ENCODE peak calls at places on chromosomes 11 and 22, in five cellular contexts. V is K562, M is A549, Q is SK-N-SH, N is GM12878. Y is an unnamed sample.

GRCh38 chr11:123072279-123072678 is 10.3 kb upstream of the HSPA8 start:
- DNase-seq in M (no peak), V (no peak), N (no peak), Q (no peak), Y (no peak)

GRCh38 chr11:40125054-40125453 is 1334.4 kb downstream of the LRRC4C start:
- DNase-seq in Q (no peak), M (no peak), V (peak), N (no peak), Y (no peak)

GRCh38 chr22:48438791-48439559 is 1388.7 kb downstream of the BRD1 start:
- DNase-seq in N (no peak), M (no peak), V (peak), Q (no peak), Y (no peak)

GRCh38 chr11:86938900-86939880 is 16.0 kb downstream of the FZD4 start:
- DNase-seq in N (no peak), M (peak), Q (peak), V (peak), Y (peak)

GRCh38 chr22:19853879-19854777 is 546 bp downstream of the GNB1L start:
- DNase-seq in Q (no peak), N (no peak), V (peak), M (no peak), Y (no peak)

GRCh38 chr11:34890812-34891211 is 25.4 kb downstream of the APIP start:
- DNase-seq in M (peak), Q (peak), V (peak), N (no peak), Y (peak)

GRCh38 chr11:112216591-112217105 is 9.6 kb upstream of the PTS start:
- DNase-seq in V (no peak), Q (no peak), N (no peak), M (no peak), Y (peak)

GRCh38 chr11:10623797-10624761 is 55.6 kb upstream of the LYVE1 start:
- DNase-seq in N (no peak), M (peak), V (peak), Q (peak), Y (peak)

GRCh38 chr11:75665126-75665525 is 3.7 kb downstream of the MAP6 start:
- DNase-seq in Q (no peak), N (no peak), M (no peak), V (no peak), Y (no peak)

GRCh38 chr11:31643831-31644230 is 134.3 kb downstream of the ELP4 start:
- DNase-seq in Q (no peak), N (no peak), M (peak), V (no peak), Y (peak)

GRCh38 chr11:119676461-119677020 is 52.5 kb downstream of the NECTIN1 start:
- DNase-seq in V (no peak), M (no peak), Q (no peak), N (no peak), Y (peak)

GRCh38 chr22:46072981-46073682 is 77.2 kb upstream of the PPARA start:
- DNase-seq in M (no peak), Q (no peak), N (no peak), V (no peak), Y (no peak)

GRCh38 chr11:8337396-8337795 is 73.7 kb upstream of the LMO1 start:
- DNase-seq in Q (no peak), V (no peak), N (no peak), M (no peak), Y (no peak)

GRCh38 chr11:95279921-95280861 is 49.2 kb upstream of the SESN3 start:
- DNase-seq in Q (peak), V (no peak), N (no peak), M (no peak), Y (no peak)

GRCh38 chr11:92246637-92247036 is 22.0 kb downstream of the FAT3 start:
- DNase-seq in V (no peak), M (peak), N (no peak), Q (no peak), Y (no peak)

GRCh38 chr11:124172599-124172998 is 10.5 kb upstream of the OR10D3 start:
- DNase-seq in V (no peak), M (no peak), Q (no peak), N (no peak), Y (no peak)

GRCh38 chr22:41222846-41223507 is 17.8 kb downstream of the CHADL start:
- DNase-seq in N (no peak), Q (no peak), M (no peak), V (no peak), Y (no peak)

GRCh38 chr22:39214383-39215069 is 30.3 kb downstream of the PDGFB start:
- DNase-seq in N (no peak), Q (no peak), V (no peak), M (peak), Y (peak)

GRCh38 chr11:108906329-108906728 is 241.5 kb downstream of the DDX10 start:
- DNase-seq in V (no peak), M (peak), N (no peak), Q (peak), Y (peak)

GRCh38 chr11:62012451-62013265 is 45.2 kb upstream of the FTH1 start:
- DNase-seq in M (peak), V (peak), Q (no peak), N (no peak), Y (peak)

GRCh38 chr22:47452184-47452583 is 689.7 kb downstream of the TBC1D22A start:
- DNase-seq in Q (peak), N (no peak), M (peak), V (peak), Y (no peak)

GRCh38 chr11:104163100-104164027 is 583 bp downstream of the PDGFD start:
- DNase-seq in N (no peak), M (peak), Q (peak), V (no peak), Y (peak)

GRCh38 chr22:38987171-38987895 is 5.2 kb downstream of the APOBEC3B start:
- DNase-seq in N (no peak), Q (no peak), M (no peak), V (no peak), Y (no peak)

GRCh38 chr11:17765381-17766359 is 31.1 kb downstream of the KCNC1 start:
- DNase-seq in N (no peak), Q (peak), V (peak), M (peak), Y (peak)

GRCh38 chr11:123188508-123189165 is 6.4 kb downstream of the CLMP start:
- DNase-seq in Q (no peak), M (no peak), V (no peak), N (no peak), Y (peak)

GRCh38 chr11:93895106-93895862 is 44.9 kb upstream of the VSTM5 start:
- DNase-seq in Q (peak), V (peak), N (no peak), M (peak), Y (peak)

GRCh38 chr11:46675288-46675851 is 25.0 kb downstream of the ARHGAP1 start:
- DNase-seq in Q (no peak), N (no peak), M (peak), V (no peak), Y (peak)

GRCh38 chr22:28951969-28952521 is 68.7 kb downstream of the ZNRF3 start:
- DNase-seq in V (no peak), M (no peak), N (no peak), Q (no peak), Y (peak)

GRCh38 chr11:77046060-77046501 is 11.9 kb downstream of the B3GNT6 start:
- DNase-seq in Q (peak), M (peak), V (peak), N (no peak), Y (no peak)

GRCh38 chr22:37896939-37897338 is 9.2 kb upstream of the MICALL1 start:
- DNase-seq in V (no peak), Q (no peak), N (no peak), M (no peak), Y (no peak)

GRCh38 chr22:23581252-23581634 is 1.2 kb upstream of the IGLL1 start:
- DNase-seq in Q (no peak), N (no peak), M (no peak), V (no peak), Y (no peak)

GRCh38 chr11:111733009-111733408 is 33.2 kb downstream of the PPP2R1B start:
- DNase-seq in Q (no peak), V (no peak), N (no peak), M (no peak), Y (peak)

GRCh38 chr11:17588166-17588565 is 41.1 kb downstream of the OTOG start:
- DNase-seq in M (no peak), V (no peak), Q (no peak), N (no peak), Y (no peak)

GRCh38 chr22:49965291-49966040 is 4.9 kb downstream of the PIM3 start:
- DNase-seq in N (no peak), M (no peak), V (no peak), Q (peak), Y (no peak)

GRCh38 chr11:64238076-64238475 is 2.8 kb upstream of the FKBP2 start:
- DNase-seq in M (no peak), Q (no peak), N (no peak), V (no peak), Y (no peak)

GRCh38 chr11:120587299-120587698 is 75.8 kb downstream of the GRIK4 start:
- DNase-seq in V (no peak), Q (no peak), N (no peak), M (no peak), Y (no peak)

GRCh38 chr11:20367313-20367948 is 3.9 kb downstream of the HTATIP2 start:
- DNase-seq in Q (no peak), N (no peak), M (peak), V (peak), Y (peak)

GRCh38 chr22:30444632-30445437 is 19.3 kb downstream of the MTFP1 start:
- DNase-seq in M (peak), V (peak), Q (peak), N (no peak), Y (peak)

GRCh38 chr11:35045219-35045819 is 93.7 kb upstream of the CD44 start:
- DNase-seq in V (no peak), N (no peak), Q (no peak), M (no peak), Y (no peak)

GRCh38 chr22:40544758-40545157 is 91.8 kb downstream of the MRTFA start:
- DNase-seq in V (no peak), N (no peak), M (no peak), Q (no peak), Y (no peak)

GRCh38 chr11:70367071-70367470 is 31.3 kb upstream of the CTTN start:
- DNase-seq in V (no peak), Q (no peak), N (no peak), M (no peak), Y (peak)
- TF ChIP-seq RCOR1 in V (no peak), Q (no peak), N (no peak), M (no peak), Y (peak)

GRCh38 chr11:59012106-59012941 is 73.0 kb downstream of the GLYATL1 start:
- DNase-seq in M (no peak), N (no peak), V (no peak), Q (no peak), Y (no peak)
- TF ChIP-seq RCOR1 in M (no peak), N (no peak), V (no peak), Q (no peak), Y (no peak)

DNA sequence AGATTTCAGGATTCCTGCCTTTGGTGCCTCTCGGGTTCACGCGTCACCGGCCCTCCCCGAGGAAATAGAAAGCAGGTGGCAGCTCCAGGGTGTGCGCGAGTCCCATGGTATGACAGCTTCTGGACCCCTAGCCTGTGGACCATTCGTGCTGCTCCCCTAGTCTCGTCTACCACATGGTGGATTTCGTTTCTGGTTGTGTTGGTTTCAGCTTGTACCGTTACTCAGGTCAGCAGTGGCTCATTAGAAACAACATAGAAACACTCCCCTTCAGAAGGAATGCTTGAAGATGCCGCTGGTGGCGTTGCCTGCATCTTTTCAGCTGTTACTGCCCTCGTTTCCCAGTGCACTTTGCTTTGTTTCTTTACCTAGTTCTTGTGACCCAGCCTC is 705 bp downstream of the TTC17 start:
- DNase-seq in N (peak), M (peak), Q (peak), V (peak), Y (peak)
- TF ChIP-seq RCOR1 in N (no peak), M (no peak), Q (no peak), V (no peak), Y (no peak)

GRCh38 chr11:22192289-22192641 is 620 bp upstream of the ANO5 start:
- DNase-seq in M (peak), N (no peak), Q (peak), V (peak), Y (no peak)
- TF ChIP-seq RCOR1 in M (no peak), N (no peak), Q (no peak), V (no peak), Y (no peak)

DNA sequence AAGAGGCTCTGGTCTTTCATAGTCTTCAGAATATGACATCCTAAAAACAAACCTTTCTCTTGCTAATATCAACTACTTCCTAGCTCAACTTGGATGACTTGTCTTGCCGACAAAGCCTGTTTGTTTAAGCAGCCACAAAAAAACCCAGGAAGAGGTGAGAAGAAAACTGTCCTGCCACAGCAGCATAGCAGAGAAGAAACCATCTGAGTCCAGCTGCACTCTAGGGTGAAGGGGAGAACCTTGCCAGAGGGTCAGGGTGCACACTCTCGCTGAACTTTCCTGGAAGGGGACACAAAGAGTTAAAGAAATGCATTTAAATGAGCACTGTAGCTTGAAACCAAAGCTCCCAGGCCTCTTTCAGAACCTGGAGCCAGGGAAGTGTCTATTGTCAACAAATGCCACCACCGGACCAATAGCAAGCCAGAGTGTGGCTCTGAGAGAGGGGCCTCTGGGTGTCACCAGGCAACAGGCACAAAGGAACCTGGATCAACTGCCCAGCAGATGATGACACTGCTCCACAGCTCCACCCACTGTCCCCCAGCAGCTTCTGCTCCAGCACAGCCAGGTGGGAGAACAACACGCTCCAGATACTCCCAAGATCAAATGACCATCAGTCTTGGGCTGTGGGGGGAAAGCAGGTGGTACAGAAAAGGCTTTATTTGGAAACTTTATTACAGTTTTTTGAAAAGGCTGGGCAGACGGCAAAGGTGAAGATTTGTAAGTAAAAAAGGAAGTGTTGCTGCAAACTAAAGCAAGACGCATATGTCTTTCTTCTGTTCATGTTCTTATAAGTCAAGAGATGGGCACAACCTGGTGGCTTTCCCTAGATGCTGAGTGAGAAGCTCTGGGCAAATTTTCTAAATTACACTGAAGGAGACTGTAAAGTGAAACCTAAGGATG is 105.7 kb downstream of the RASSF10 start:
- DNase-seq in N (no peak), M (peak), V (peak), Q (peak), Y (no peak)
- TF ChIP-seq RCOR1 in N (no peak), M (no peak), V (no peak), Q (no peak), Y (no peak)

DNA sequence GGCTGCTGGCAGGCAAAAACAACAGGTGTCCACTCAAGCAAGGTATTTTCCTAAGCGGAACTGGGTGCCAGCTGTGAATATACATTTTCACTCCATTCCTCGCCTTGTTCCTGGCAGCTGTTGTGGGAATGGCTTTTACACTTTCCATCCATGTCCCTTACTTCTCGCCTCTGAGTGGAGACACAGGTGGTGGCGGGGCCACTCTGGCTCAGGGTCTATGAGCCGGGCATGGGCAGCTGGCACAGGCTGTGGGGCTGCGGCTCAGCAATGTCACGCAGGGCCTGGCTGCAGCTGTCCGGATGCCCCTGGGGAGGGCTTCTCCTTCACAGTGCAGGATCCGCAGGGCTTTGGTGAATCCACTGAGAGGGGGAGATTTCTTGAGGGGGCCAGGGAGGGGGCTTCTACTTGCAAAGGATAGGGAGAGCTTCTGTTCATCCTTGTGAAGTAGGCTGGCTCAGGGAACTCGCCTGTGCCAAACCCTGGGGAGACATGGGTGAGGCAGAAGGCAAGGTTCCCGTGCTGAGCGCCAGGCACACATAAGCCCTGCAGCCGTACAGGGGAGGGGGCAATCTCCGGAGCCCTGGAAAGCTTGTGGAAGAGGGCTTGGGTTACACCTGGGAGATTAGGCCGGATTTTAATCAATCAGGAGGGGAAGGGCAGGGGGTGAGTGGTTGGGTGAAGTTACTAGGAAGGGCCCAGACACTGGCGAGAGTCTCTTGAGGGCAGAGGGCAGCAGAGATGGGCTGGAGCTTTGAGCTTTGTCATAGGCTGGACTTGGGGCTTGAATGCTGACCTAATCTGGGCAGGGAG is 45.7 kb downstream of the KCNQ1OT1 start:
- DNase-seq in M (no peak), N (no peak), Q (peak), V (no peak), Y (no peak)
- TF ChIP-seq RCOR1 in M (no peak), N (no peak), Q (no peak), V (no peak), Y (no peak)

DNA sequence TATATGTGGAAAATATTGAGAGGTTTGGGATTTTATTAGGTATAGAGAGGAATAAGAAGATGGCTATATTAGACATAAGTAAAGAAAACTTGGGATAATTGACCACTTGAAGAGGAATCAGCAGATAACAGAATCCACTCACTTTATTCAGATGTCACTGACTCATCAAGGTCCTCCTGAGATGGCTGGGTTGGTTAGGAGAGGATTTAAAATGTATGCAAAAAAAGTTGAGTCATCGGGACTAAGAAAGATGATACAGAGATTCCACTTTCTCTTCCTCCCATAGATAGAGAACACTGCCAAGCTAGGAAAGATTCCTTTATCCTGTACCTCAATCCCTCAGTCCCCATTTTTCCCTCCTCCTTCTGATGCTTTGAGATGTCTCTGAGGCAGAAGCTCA is at the start of gene OR6A2:
- DNase-seq in Q (no peak), V (no peak), M (no peak), N (no peak), Y (peak)
- TF ChIP-seq RCOR1 in Q (no peak), V (no peak), M (no peak), N (no peak), Y (no peak)

Y was measured in IMR-90.